ENCODE peak calls at places on chromosomes 3 and 15, in four cellular contexts. A, E, T and M are unnamed samples.

GRCh38 chr15:39110746-39111145 is 470.1 kb upstream of the THBS1 start:
- DNase-seq in A (no peak), E (no peak), T (no peak), M (no peak)

GRCh38 chr3:4309476-4310121 is 6.4 kb downstream of the SETMAR start:
- DNase-seq in T (no peak), E (no peak), A (no peak), M (no peak)

GRCh38 chr3:54822206-54822605 is 105.7 kb downstream of the LRTM1 start:
- DNase-seq in T (no peak), A (peak; percentile 23), E (no peak), M (no peak)

GRCh38 chr15:71349736-71350515 is 234.7 kb downstream of the THSD4 start:
- DNase-seq in A (no peak), E (no peak), T (no peak), M (no peak)

GRCh38 chr3:178634975-178635374 is 98.7 kb downstream of the KCNMB2 start:
- DNase-seq in T (no peak), E (no peak), A (no peak), M (no peak)

GRCh38 chr15:96352594-96353377 is 22.3 kb downstream of the NR2F2 start:
- DNase-seq in T (no peak), E (no peak), A (peak; percentile 49), M (no peak)

GRCh38 chr3:58141766-58142345 is 68.9 kb downstream of the DNASE1L3 start:
- DNase-seq in E (no peak), A (no peak), T (no peak), M (no peak)

GRCh38 chr15:70597056-70597603 is 166.2 kb downstream of the UACA start:
- DNase-seq in A (no peak), E (no peak), T (no peak), M (no peak)

GRCh38 chr3:100269410-100270217 is 8.8 kb downstream of the TBC1D23 start:
- DNase-seq in T (no peak), A (no peak), E (no peak), M (no peak)

GRCh38 chr3:151008699-151009098 is 36.2 kb upstream of the CLRN1 start:
- DNase-seq in E (no peak), A (no peak), T (no peak), M (no peak)